ENCODE peak calls at places on chromosome 7, in four cellular contexts. A is GM06990, S is fibroblast of lung, I is fibroblast of the aortic adventitia. V is an unnamed sample.

GRCh38 chr7:83301416-83301815 is 138.7 kb upstream of the PCLO start:
- DNase-seq in I (peak), A (no peak), S (peak), V (peak)

GRCh38 chr7:74027683-74028320 is at the start of gene ELN:
- DNase-seq in S (peak), A (no peak), I (peak), V (peak)

GRCh38 chr7:152594801-152595200 is 81.1 kb downstream of the XRCC2 start:
- DNase-seq in A (no peak), S (no peak), I (no peak), V (no peak)

GRCh38 chr7:112150823-112151641 is 55.2 kb downstream of the DOCK4 start:
- DNase-seq in S (no peak), A (no peak), I (no peak), V (peak)

GRCh38 chr7:67705850-67706249 is 709.2 kb downstream of the TYW1 start:
- DNase-seq in S (no peak), I (no peak), A (no peak), V (no peak)

GRCh38 chr7:6589151-6589828 is 531 bp upstream of the INTS15 start:
- DNase-seq in A (no peak), S (no peak), I (no peak), V (no peak)

GRCh38 chr7:134174797-134175261 is 47.7 kb downstream of the LRGUK start:
- DNase-seq in I (peak), A (peak), S (peak), V (peak)

GRCh38 chr7:155190608-155191536 is 106.8 kb upstream of the INSIG1 start:
- DNase-seq in A (peak), I (peak), S (peak), V (no peak)

GRCh38 chr7:155848691-155849690 is 36.7 kb upstream of the SHH start:
- DNase-seq in I (no peak), A (no peak), S (no peak), V (no peak)

GRCh38 chr7:68963547-68963946 is 634.7 kb upstream of the AUTS2 start:
- DNase-seq in S (no peak), I (peak), A (no peak), V (peak)

GRCh38 chr7:154859747-154860620 is 142.9 kb downstream of the PAXIP1 start:
- DNase-seq in I (no peak), S (no peak), A (no peak), V (no peak)

GRCh38 chr7:86667732-86668131 is 24.0 kb downstream of the GRM3 start:
- DNase-seq in A (no peak), I (no peak), S (no peak), V (no peak)

GRCh38 chr7:43618073-43618472 is 35.2 kb downstream of the STK17A start:
- DNase-seq in I (no peak), S (no peak), A (no peak), V (no peak)

GRCh38 chr7:155490697-155491628 is 33.0 kb downstream of the EN2 start:
- DNase-seq in A (peak), S (no peak), I (peak), V (peak)

GRCh38 chr7:16914771-16915170 is 33.0 kb upstream of the AGR3 start:
- DNase-seq in I (no peak), S (no peak), A (no peak), V (peak)

GRCh38 chr7:70498232-70498631 is 633.7 kb upstream of the GALNT17 start:
- DNase-seq in A (no peak), S (no peak), I (no peak), V (no peak)

GRCh38 chr7:108093903-108094302 is 36.3 kb downstream of the LAMB4 start:
- DNase-seq in S (peak), A (no peak), I (peak), V (peak)

GRCh38 chr7:98867271-98867701 is 2.5 kb downstream of the TMEM130 start:
- DNase-seq in S (peak), A (no peak), I (peak), V (no peak)

GRCh38 chr7:98869374-98870070 is at the start of gene TMEM130:
- DNase-seq in S (no peak), I (no peak), A (no peak), V (no peak)

GRCh38 chr7:98870071-98870651 is 347 bp upstream of the TMEM130 start:
- DNase-seq in S (peak), A (peak), I (peak), V (peak)

GRCh38 chr7:98868450-98868849 is 1.4 kb downstream of the TMEM130 start:
- DNase-seq in S (no peak), A (no peak), I (no peak), V (no peak)

GRCh38 chr7:98869001-98869373 is 827 bp downstream of the TMEM130 start:
- DNase-seq in S (no peak), I (no peak), A (no peak), V (no peak)
- H3K4me3 ChIP-seq in S (no peak), I (peak), A (no peak), V (no peak)

GRCh38 chr7:151248191-151249033 is at the start of gene SMARCD3:
- DNase-seq in I (peak), S (peak), A (no peak), V (peak)
- H3K4me3 ChIP-seq in I (peak), S (peak), A (no peak), V (peak)

DNA sequence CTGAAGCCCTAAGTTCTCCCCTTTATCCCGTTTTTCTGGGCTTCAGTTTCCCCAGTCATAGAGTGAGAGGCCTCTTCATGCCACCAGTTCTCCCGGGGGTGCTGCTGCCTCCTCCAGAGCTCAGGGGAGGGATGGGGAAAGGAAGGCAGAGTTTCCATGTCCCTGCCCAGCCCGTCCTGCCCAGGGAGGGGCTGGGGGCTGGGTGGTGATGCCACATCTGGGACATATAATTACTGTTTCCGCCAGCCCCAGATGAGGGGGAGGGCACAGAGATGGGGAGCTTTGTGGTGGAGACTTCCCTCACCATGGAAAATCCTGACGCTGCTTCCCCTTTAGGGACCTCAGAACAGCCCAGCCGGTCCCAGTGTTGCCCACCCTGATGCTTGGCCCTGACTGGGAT is 4.1 kb downstream of the AQP1 start:
- DNase-seq in S (no peak), A (no peak), I (no peak), V (no peak)
- H3K4me3 ChIP-seq in S (no peak), A (no peak), I (no peak), V (no peak)

GRCh38 chr7:35370694-35371093 is 116.8 kb upstream of the TBX20 start:
- DNase-seq in A (no peak), I (no peak), S (no peak), V (no peak)

GRCh38 chr7:35365523-35365922 is 111.6 kb upstream of the TBX20 start:
- DNase-seq in A (no peak), S (no peak), I (no peak), V (no peak)

GRCh38 chr7:35362341-35362740 is 108.4 kb upstream of the TBX20 start:
- DNase-seq in S (no peak), I (no peak), A (no peak), V (no peak)

GRCh38 chr7:35371221-35371620 is 117.3 kb upstream of the TBX20 start:
- DNase-seq in S (no peak), I (no peak), A (no peak), V (no peak)

DNA sequence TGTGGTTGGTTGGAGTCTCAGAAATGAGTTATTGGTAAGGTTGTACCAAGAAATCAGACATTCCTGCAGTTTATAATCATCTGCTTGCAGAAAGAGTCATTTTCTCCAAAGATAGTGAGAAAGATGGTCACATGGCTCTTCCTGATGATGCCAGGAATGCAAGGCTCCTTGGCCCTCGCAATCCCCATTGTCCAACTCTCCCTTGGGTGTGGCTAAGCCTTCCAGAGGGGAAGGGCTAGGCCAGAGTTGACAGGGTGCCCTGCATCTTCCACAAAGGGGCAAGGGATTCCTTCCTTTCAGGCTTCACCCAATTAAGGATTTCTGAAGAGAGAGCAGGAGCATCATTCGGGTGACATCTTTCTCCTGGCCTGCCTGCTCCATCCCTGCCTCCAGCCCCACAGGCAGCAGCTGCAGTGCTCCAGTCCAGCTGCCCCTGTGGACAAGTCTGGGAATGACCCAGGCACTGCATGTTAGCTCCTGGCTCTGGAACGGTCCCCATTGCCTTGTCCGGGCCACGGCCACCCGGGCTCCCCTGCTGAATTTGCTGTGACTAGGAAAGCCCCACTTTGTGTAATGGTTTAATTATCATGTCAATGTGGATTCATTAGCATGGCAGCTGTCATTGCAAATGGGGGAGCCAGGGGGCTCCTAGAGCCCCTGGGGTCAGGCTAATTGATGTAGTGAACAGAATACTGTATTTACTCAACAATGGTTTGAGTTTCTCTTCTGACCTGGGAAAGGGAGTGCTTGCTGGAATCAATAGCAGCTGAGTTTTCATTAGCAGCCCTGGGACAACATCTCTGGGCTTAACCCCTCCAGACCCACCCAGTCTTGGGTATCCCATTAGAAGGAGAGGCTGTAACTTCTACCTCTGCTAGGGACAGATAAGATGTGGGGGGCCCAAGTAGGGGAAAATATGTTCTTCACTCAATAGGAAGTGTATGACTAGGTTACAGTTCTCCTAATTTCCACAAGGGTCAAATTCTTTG is 112.6 kb upstream of the TBX20 start:
- DNase-seq in A (no peak), I (peak), S (no peak), V (no peak)
- H3K4me3 ChIP-seq in A (no peak), I (no peak), S (no peak), V (no peak)

GRCh38 chr7:127254163-127254684 is 1.5 kb upstream of the GRM8 start:
- DNase-seq in I (no peak), S (no peak), A (no peak), V (no peak)
- H3K4me3 ChIP-seq in I (no peak), S (no peak), A (no peak), V (no peak)

V was measured in fibroblast of mammary gland.